ENCODE peak calls at places on chromosomes 7 and 10, in five cellular contexts. N, R, K, M and E are unnamed samples.

GRCh38 chr7:69659964-69660363 is 61.7 kb downstream of the AUTS2 start:
- DNase-seq in M (no peak), R (peak), N (no peak), K (no peak), E (no peak)

GRCh38 chr10:93421426-93421825 is 60.7 kb downstream of the MYOF start:
- DNase-seq in K (no peak), M (no peak), N (no peak), R (peak), E (no peak)

GRCh38 chr7:94059747-94060146 is 55.6 kb upstream of the BET1 start:
- DNase-seq in R (no peak), N (no peak), M (no peak), K (no peak), E (no peak)

GRCh38 chr10:122210481-122211265 is 60.4 kb upstream of the BTBD16 start:
- DNase-seq in N (no peak), R (no peak), K (no peak), M (no peak), E (no peak)

GRCh38 chr7:101285171-101285570 is 36.4 kb downstream of the IFT22 start:
- DNase-seq in R (no peak), K (no peak), M (no peak), N (no peak), E (no peak)

GRCh38 chr10:114868801-114869200 is 47.2 kb downstream of the FHIP2A start:
- DNase-seq in K (no peak), R (no peak), M (no peak), N (no peak), E (no peak)

GRCh38 chr7:2478387-2478760 is 2.2 kb upstream of the GRIFIN start:
- DNase-seq in M (peak), K (peak), N (peak), R (no peak), E (peak)

GRCh38 chr7:28840515-28841125 is 117.5 kb downstream of the TRIL start:
- DNase-seq in R (peak), N (no peak), M (no peak), K (no peak), E (no peak)

GRCh38 chr7:91570600-91570999 is 306.4 kb downstream of the FZD1 start:
- DNase-seq in N (no peak), R (no peak), M (no peak), K (no peak), E (no peak)

GRCh38 chr7:153399554-153399940 is 640.0 kb downstream of the ACTR3B start:
- DNase-seq in R (no peak), K (no peak), M (no peak), N (no peak), E (no peak)

GRCh38 chr10:122122493-122122892 is 133.5 kb downstream of the TACC2 start:
- DNase-seq in M (no peak), K (no peak), N (no peak), R (no peak), E (no peak)

GRCh38 chr10:30435068-30435422 is 1.1 kb downstream of the MAP3K8 start:
- DNase-seq in M (peak), K (peak), R (no peak), N (peak), E (peak)

GRCh38 chr7:135768990-135769389 is 20.4 kb upstream of the FAM180A start:
- DNase-seq in N (peak), R (no peak), M (no peak), K (no peak), E (no peak)

GRCh38 chr7:22597845-22598244 is 97.9 kb upstream of the STEAP1B start:
- DNase-seq in M (no peak), R (no peak), K (no peak), N (no peak), E (no peak)

GRCh38 chr7:55570939-55571338 is 1.4 kb downstream of the VOPP1 start:
- DNase-seq in M (no peak), R (no peak), K (no peak), N (no peak), E (no peak)

GRCh38 chr7:92794386-92794785 is 42.0 kb downstream of the CDK6 start:
- DNase-seq in R (no peak), N (no peak), K (no peak), M (no peak), E (no peak)
- H3K27ac ChIP-seq in R (no peak), N (no peak), K (no peak), M (peak), E (no peak)

GRCh38 chr7:103594186-103594585 is 148.2 kb upstream of the SLC26A5 start:
- DNase-seq in M (no peak), R (no peak), N (no peak), K (no peak), E (no peak)
- H3K4me3 ChIP-seq in M (no peak), R (no peak), N (no peak), K (no peak), E (no peak)

DNA sequence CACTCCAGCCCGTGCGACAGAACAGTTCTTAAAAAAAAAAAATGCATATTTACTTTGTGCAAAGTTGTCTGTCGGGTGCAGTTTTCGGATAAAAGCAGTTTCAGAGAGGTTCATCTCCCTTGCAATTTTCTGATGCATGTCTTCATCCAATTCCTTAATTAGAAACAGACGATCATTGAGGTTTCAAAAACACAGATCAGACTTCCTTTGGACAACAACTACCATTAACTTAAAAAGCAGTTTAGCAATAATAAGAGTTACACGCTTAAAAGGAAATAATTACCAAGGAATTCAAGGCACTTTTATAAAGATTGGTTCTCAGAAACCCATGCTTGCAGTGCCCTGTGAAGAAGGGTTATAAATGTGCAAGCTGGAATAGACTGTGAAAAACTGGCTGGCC is 35.0 kb upstream of the HNRNPH3 start:
- DNase-seq in K (no peak), M (no peak), R (no peak), N (no peak), E (no peak)
- H3K27ac ChIP-seq in K (no peak), M (no peak), R (no peak), N (no peak), E (no peak)

DNA sequence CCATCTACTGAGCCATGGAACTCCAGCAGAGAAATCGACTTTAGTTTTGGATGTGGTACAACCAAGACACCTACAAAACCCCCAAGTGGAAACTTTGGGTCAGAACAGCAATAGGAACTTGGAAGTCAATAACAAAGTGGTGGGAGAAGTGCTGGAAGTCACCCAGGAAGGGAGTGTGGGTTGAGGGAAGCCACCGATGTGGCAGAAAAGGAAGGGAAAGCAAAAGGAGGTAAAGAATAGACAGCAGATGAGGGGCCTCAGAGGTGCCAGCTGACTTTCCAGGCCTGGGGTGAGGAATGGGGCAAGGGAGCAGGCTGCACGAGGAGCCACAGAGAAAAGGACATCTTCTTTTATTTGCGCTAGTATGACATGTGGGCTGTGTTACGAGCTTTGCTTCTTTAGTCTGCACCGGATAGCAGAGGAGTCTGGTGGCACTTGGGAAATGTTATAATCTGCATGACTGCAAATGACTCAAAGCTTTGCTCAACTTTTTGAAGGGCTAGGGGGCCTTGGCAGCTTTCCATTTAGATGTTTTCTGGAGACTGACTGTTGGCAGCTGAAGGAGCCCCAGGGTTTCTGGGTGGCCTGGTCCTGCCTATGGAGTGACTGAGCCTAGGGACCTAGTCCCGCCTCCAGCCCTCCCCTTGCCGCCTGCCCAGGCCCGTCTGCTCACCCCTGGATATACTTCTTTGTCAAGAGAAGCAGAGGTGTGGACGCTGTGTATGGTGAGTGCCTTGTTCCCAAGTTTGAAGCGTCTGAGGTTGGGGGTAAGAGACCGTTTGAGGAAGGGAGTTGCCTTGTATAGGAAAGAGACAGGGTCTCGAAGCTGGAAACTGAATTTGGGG is 5.0 kb downstream of the PRXL2A start:
- DNase-seq in N (no peak), R (peak), K (no peak), M (no peak), E (no peak)
- H3K4me3 ChIP-seq in N (no peak), R (no peak), K (peak), M (no peak), E (no peak)

DNA sequence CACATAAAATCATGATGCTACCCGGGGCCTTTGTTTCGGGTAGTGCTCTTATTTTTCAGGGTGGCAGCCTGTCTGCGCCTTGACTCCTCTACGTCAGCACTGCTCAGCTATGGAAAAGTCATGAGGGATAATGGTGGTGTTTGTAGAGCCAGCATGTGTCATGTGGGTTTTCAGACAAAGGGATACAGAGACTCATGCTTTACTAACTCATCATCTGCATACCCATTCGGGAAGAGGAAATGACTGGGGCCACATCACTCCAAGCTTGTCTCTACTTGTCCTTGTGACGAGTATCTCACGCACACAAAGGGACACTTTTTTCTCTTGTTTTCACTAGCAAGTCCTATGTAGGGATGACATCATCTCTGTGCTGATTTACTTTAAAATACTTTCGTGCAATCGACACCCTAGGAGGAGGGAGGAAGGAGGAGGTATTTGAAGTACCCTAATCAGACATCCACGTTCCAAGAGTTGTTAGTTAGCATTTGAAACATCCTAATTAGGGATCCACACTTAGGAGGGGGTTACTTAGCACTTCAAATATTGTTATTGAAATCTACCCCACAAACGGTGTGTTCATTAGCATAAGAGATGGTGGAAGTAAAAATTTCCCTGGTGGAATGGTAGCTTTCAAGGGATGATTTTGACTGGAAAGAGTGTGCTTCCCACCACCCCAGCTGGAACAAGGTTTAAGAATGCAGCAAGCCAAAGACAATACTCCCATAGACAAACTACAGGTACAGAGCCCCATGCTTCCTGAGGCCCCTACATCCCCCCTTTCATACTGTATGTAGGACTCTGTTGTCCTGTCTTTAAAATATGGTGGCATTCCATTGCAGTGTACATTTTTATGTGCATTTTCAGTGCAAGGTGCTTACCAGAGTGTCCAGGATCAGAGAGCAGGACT is 52.0 kb downstream of the THNSL1 start:
- DNase-seq in K (no peak), M (no peak), N (no peak), R (peak), E (no peak)
- H3K27ac ChIP-seq in K (no peak), M (no peak), N (no peak), R (no peak), E (no peak)

DNA sequence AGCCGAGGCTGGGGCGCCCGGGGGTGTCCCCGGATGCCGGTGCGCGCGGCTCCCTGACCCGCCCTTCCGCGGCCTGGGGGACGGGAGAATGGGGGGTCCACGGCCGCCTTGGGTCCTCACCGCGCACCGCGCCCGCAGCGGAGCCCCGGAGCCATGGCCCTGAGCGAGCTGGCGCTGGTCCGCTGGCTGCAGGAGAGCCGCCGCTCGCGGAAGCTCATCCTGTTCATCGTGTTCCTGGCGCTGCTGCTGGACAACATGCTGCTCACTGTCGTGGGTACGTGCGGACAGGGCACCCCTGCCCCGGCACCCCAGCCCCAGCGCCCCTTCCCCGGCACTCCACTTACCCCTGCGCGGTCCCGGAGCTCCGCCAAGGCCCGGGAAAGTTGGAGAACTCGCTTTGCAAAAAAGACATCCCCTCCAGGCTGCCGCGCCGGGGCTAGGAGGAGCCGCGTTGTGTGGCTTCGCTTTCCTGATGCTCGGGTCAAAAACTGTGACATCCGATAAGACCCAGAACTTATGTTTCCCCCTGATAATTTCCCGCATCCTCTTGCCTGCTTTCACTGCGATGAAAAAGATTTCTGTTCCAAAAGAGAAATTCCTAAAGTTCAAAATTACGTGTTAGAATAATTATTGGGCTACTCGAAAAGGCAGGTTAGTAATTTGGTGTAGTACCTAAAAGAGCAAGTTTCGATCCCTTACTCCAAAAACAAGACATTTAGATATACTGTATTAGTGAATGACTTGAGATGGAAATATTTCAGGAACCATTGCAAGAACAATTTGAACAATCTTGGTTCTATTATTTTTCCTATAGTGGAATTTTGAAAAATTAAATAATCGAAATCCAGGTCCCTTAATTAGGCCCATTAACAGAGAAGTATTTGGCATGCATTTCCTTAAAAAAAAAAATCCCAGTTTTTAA is 888 bp downstream of the SLC18A2 start:
- DNase-seq in R (peak), M (no peak), N (no peak), K (no peak), E (no peak)
- H3K4me3 ChIP-seq in R (peak), M (no peak), N (no peak), K (peak), E (peak)

GRCh38 chr10:51244739-51245138 is 170.5 kb downstream of the PRKG1 start:
- DNase-seq in R (peak), K (no peak), N (no peak), M (no peak), E (no peak)
- H3K27ac ChIP-seq in R (peak), K (no peak), N (peak), M (peak), E (no peak)

GRCh38 chr10:62377026-62377415 is 2.9 kb downstream of the ZNF365 start:
- DNase-seq in R (no peak), K (no peak), M (no peak), N (no peak), E (no peak)

GRCh38 chr10:62376064-62377025 is 2.2 kb downstream of the ZNF365 start:
- DNase-seq in K (no peak), M (no peak), R (no peak), N (no peak), E (no peak)

GRCh38 chr10:62373995-62374861 is at the start of gene ZNF365:
- DNase-seq in K (no peak), R (peak), M (peak), N (peak), E (peak)

GRCh38 chr10:62373639-62373994 is 552 bp upstream of the ZNF365 start:
- DNase-seq in N (no peak), R (no peak), K (no peak), M (no peak), E (no peak)

GRCh38 chr10:62374862-62375710 is 917 bp downstream of the ZNF365 start:
- DNase-seq in M (no peak), R (peak), K (no peak), N (no peak), E (peak)
- H3K4me3 ChIP-seq in M (peak), R (peak), K (peak), N (no peak), E (no peak)